ENCODE peak calls at places on chromosomes 12 and 14, in six cellular contexts. V is A549, L is SK-N-SH, W is HepG2, K is GM12878, R is K562. G is an unnamed sample.

GRCh38 chr12:105748806-105749600 is 389.8 kb downstream of the NUAK1 start:
- DNase-seq in V (no peak), L (no peak), W (no peak), K (no peak), R (no peak), G (no peak)

GRCh38 chr12:116924558-116925453 is 14.1 kb downstream of the FBXW8 start:
- DNase-seq in V (peak; percentile 24), L (no peak), W (peak; percentile 51), K (peak; percentile 58), R (peak; percentile 30), G (peak; percentile 44)

GRCh38 chr12:66693901-66694513 is 15.1 kb upstream of the GRIP1 start:
- DNase-seq in V (peak; percentile 80), L (peak; percentile 15), W (peak; percentile 35), K (peak; percentile 23), R (peak; percentile 36), G (peak; percentile 52)

GRCh38 chr12:94305293-94305957 is 154.2 kb downstream of the CEP83 start:
- DNase-seq in V (no peak), L (no peak), W (peak; percentile 61), K (peak; percentile 67), R (no peak), G (no peak)

GRCh38 chr14:76779221-76780057 is 18.2 kb downstream of the VASH1 start:
- DNase-seq in V (no peak), L (no peak), W (no peak), K (no peak), R (no peak), G (no peak)

GRCh38 chr14:44657688-44658388 is 150.8 kb upstream of the FSCB start:
- DNase-seq in V (peak; percentile 10), L (no peak), W (peak; percentile 4), K (no peak), R (no peak), G (no peak)

GRCh38 chr12:12138203-12139154 is 67.7 kb downstream of the BCL2L14 start:
- DNase-seq in V (no peak), L (no peak), W (no peak), K (no peak), R (no peak), G (no peak)

GRCh38 chr14:93891756-93892504 is 35.2 kb upstream of the FAM181A start:
- DNase-seq in V (no peak), L (no peak), W (no peak), K (no peak), R (no peak), G (no peak)

GRCh38 chr14:35747379-35747778 is 61.7 kb downstream of the RALGAPA1 start:
- DNase-seq in V (peak; percentile 40), L (no peak), W (peak; percentile 23), K (no peak), R (no peak), G (no peak)

DNA sequence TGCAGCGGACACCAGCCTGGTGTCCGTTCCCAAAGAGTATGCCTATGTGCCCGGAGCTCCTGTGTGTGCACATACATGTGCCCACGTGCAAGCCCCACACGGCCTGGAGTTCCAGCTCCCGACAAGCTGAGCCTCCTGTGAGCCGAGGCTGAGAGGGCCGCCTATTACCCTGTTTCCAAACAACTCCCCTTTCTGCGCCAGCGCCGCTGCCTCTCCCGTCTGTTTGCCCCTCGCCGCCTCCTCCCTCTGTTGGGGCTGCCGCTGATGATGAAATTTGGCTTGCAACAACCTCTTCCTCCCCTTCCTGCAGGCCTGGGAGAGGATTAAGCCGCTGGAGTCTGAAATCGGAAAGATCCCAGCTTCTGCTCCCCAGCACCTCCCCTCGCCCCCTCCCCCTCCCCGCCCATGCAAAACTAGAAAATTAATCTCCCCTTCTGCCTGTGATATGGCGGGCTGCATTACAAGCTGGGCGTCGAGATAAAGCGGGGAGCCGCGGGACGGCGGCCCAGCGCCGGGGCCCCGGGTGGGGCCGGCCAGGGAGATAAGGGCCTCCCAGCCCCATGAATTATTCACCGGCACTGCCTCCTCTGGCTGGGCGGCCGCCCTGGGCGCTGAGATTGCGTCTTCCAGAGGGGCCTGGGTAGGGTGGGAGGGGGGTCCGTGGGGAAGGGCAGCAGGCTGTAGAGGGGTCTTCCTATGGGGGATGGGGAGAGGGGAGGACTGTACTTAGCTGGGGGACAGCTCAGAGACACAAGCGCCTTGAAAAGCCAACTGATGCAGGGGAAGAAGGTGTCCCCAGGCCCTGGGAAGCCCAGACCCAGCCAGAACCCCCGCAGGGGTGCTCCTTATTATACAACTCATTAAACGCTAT is 6.8 kb upstream of the ASIC1 start:
- DNase-seq in V (no peak), L (peak; percentile 44), W (peak; percentile 46), K (no peak), R (peak; percentile 99), G (no peak)
- H3K4me3 ChIP-seq in V (no peak overlapping the region), L (no peak overlapping the region), W (peak overlapping the region; percentile 51), K (no peak overlapping the region), R (peak overlapping the region; percentile 14), G (no peak overlapping the region)

GRCh38 chr14:99394602-99395001 is 86.1 kb downstream of the SETD3 start:
- DNase-seq in V (no peak), L (no peak), W (no peak), K (no peak), R (no peak), G (no peak)

GRCh38 chr14:99395904-99396530 is 84.6 kb downstream of the SETD3 start:
- DNase-seq in V (no peak), L (no peak), W (no peak), K (no peak), R (no peak), G (peak; percentile 7)

GRCh38 chr14:99391671-99392070 is 89.0 kb downstream of the SETD3 start:
- DNase-seq in V (no peak), L (no peak), W (no peak), K (no peak), R (no peak), G (no peak)

GRCh38 chr14:99389171-99389826 is 91.4 kb downstream of the SETD3 start:
- DNase-seq in V (peak; percentile 60), L (peak; percentile 79), W (peak; percentile 21), K (no peak), R (peak; percentile 68), G (peak; percentile 16)

DNA sequence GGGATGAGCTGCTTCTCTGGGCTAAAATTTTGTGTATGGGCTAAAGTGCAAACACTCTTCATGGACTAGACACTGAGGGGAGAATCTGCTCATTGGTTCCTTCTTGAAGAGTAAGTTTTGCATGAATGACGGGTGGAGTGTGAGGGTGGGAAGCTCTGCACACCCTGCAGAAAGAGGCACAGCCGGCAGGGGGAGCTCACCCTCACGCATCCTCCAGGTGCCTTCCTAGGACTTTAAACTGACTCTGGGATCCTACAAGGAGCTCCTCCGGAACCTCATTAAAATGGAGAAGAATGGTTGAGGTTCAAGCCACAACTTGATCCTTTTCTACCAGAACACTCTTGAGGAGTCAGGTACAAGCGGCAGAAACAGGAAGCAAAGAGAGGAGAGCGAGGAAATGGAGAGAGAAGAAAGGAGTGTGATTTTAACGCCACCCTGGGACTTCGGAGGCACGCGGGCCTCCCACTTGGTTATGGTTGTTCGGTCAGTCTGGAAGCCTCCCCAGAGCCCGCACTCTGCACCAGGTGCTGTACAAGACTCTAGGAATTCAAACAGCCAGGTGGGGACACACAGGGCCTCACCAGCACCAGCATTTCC is 87.5 kb downstream of the SETD3 start:
- DNase-seq in V (peak; percentile 56), L (peak; percentile 64), W (peak; percentile 23), K (no peak), R (peak; percentile 55), G (peak; percentile 15)
- TF ChIP-seq REST in V (no peak), L (no peak), W (no peak), K (no peak), R (no peak), G (no peak)

DNA sequence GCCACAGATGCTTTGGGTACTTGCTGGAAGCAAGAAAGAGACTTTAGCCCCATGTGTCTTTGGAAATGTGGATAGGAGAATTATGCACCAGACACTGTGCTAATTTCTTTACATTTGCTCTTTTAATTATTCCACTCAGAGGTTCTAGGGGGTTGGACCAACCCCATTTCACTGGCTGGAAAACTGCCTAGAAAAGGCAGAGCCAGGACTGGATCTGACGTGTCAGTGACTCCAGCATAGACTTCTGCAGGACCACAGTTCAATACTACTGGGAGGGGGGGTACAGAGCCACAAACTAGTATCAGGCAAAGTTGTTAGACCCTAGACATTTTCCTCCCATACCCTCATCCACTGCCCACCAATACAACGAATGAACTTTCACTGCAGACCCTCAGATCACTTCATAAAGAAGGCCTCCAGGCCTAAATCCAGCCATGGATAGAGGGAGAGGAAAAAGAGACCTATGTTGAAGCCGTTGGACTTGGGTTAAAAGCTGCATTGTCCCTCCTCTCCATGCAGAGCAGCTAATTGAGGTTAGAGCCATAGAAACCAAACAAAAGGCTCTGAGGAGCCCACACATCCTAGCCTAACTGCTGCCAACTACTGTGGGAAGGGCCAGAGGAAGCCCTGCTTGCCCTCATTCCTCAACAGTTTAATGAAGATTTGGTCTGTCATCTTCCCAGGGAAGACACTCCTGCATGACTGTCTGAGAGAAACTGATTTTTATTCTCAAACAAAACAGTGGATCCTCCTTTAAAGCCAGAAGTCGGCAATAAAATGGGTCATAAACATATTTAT is 68.7 kb downstream of the STON2 start:
- DNase-seq in V (no peak), L (no peak), W (no peak), K (no peak), R (no peak), G (no peak)
- TF ChIP-seq MAX in V (no peak), L (no peak), W (no peak), K (no peak), R (no peak), G (no peak)

GRCh38 chr14:65377576-65377975 is 35.0 kb upstream of the FUT8 start:
- DNase-seq in V (peak; percentile 15), L (no peak), W (no peak), K (no peak), R (no peak), G (no peak)

GRCh38 chr14:65373011-65373670 is 39.4 kb upstream of the FUT8 start:
- DNase-seq in V (no peak), L (no peak), W (no peak), K (no peak), R (no peak), G (no peak)

GRCh38 chr14:65371784-65372183 is 40.7 kb upstream of the FUT8 start:
- DNase-seq in V (no peak), L (no peak), W (no peak), K (no peak), R (no peak), G (no peak)

GRCh38 chr14:65370890-65371289 is 41.6 kb upstream of the FUT8 start:
- DNase-seq in V (no peak), L (no peak), W (no peak), K (no peak), R (no peak), G (no peak)

DNA sequence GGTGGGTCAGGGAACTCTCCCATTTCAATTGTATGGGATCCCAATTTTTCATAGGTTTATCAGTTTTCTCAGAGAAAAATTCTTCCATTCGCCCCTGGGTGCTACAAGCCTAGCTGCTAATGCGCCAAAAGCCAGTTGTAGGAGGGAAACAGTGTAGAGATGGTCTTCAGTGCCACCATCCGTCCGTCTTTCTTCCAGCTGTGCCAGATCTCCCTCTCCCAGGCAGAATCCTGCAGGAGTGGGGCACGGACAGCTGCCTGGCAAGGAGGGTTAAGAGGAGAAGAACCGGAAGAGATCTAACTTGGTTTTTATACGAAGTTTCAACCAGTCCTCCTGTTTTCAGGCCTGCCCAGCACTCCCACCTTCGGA is 38.9 kb upstream of the FUT8 start:
- DNase-seq in V (no peak), L (no peak), W (no peak), K (no peak), R (no peak), G (no peak)
- H3K4me3 ChIP-seq in V (no peak overlapping the region), L (no peak overlapping the region), W (no peak overlapping the region), K (no peak overlapping the region), R (no peak overlapping the region), G (no peak overlapping the region)